ENCODE peak calls at places on chromosomes 11 and 22, in five cellular contexts. M is LoVo; D is kidney epithelial cell; V is AG04449; A is CD8-positive, alpha-beta T cell. T is an unnamed sample.

GRCh38 chr11:4903484-4903883 is at the start of gene OR51A7:
- DNase-seq in V (no peak), A (no peak), M (no peak), D (no peak), T (no peak)

GRCh38 chr11:118076754-118077281 is at the start of gene TMPRSS4:
- DNase-seq in V (no peak), A (no peak), M (peak; percentile 87), D (peak; percentile 48), T (no peak)

GRCh38 chr22:45246060-45246985 is 5.6 kb upstream of the KIAA0930 start:
- DNase-seq in D (peak; percentile 96), V (peak; percentile 97), A (no peak), M (peak; percentile 93), T (peak; percentile 86)

GRCh38 chr22:26610072-26610958 is 7.5 kb downstream of the CRYBB1 start:
- DNase-seq in D (no peak), M (no peak), V (peak; percentile 64), A (peak; percentile 40), T (peak; percentile 67)

GRCh38 chr11:68682531-68682931 is 1.8 kb upstream of the GAL start:
- DNase-seq in D (no peak), M (no peak), V (no peak), A (no peak), T (no peak)

GRCh38 chr11:120918257-120918656 is 105.6 kb upstream of the TBCEL start:
- DNase-seq in D (no peak), V (no peak), A (no peak), M (no peak), T (no peak)

GRCh38 chr11:44065851-44066731 is at the start of gene ACCS:
- DNase-seq in V (peak; percentile 50), D (peak; percentile 69), A (peak; percentile 93), M (peak; percentile 92), T (peak; percentile 70)

GRCh38 chr11:1751521-1751921 is 1.1 kb upstream of the IFITM10 start:
- DNase-seq in V (no peak), D (no peak), M (no peak), A (no peak), T (no peak)

GRCh38 chr11:77187776-77188175 is 59.7 kb downstream of the MYO7A start:
- DNase-seq in M (no peak), A (no peak), D (no peak), V (no peak), T (no peak)

T was measured in non-pigmented ciliary epithelial cell.